ENCODE peak calls at places on chromosomes 13 and 19, in seven cellular contexts. X is IMR-90, W is fibroblast of lung, L is H9, O is psoas muscle, K is cardiac muscle cell, R is Peyer's patch. V is an unnamed sample.

GRCh38 chr13:23579072-23579885 is 9.1 kb downstream of the TNFRSF19 start:
- DNase-seq in W (peak; percentile 79), L (peak; percentile 92), K (peak; percentile 90), X (peak; percentile 87), O (peak; percentile 91), R (peak; percentile 79), V (peak; percentile 96)

GRCh38 chr19:6887326-6887725 is at the start of gene ADGRE1:
- DNase-seq in X (no peak), R (no peak), O (no peak), W (no peak), L (no peak), K (no peak), V (no peak)

GRCh38 chr19:11982526-11982925 is 17.7 kb downstream of the ZNF763 start:
- DNase-seq in K (no peak), O (no peak), R (no peak), X (no peak), W (no peak), L (no peak), V (no peak)

GRCh38 chr13:40653558-40654318 is 12.7 kb downstream of the FOXO1 start:
- DNase-seq in X (no peak), R (no peak), L (no peak), W (peak; percentile 70), K (peak; percentile 71), O (no peak), V (no peak)

GRCh38 chr13:106367361-106367781 is 168.1 kb downstream of the EFNB2 start:
- DNase-seq in R (no peak), W (no peak), O (no peak), K (no peak), L (no peak), X (no peak), V (no peak)

GRCh38 chr19:9996541-9996940 is 13.8 kb downstream of the COL5A3 start:
- DNase-seq in X (peak; percentile 62), O (no peak), W (peak; percentile 47), L (no peak), R (no peak), K (peak; percentile 7), V (no peak)

GRCh38 chr19:30691767-30692516 is 319.8 kb downstream of the ZNF536 start:
- DNase-seq in X (no peak), O (no peak), L (no peak), R (no peak), W (no peak), K (peak; percentile 6), V (no peak)

GRCh38 chr13:85266331-85266730 is 532.9 kb downstream of the SLITRK6 start:
- DNase-seq in X (no peak), L (no peak), W (no peak), R (no peak), K (no peak), O (no peak), V (no peak)

GRCh38 chr19:11096210-11096841 is 7.1 kb downstream of the LDLR start:
- DNase-seq in R (no peak), W (peak; percentile 77), X (peak; percentile 47), O (peak; percentile 48), L (no peak), K (peak; percentile 85), V (no peak)

GRCh38 chr13:28983661-28984060 is 163.5 kb downstream of the MTUS2 start:
- DNase-seq in R (no peak), W (no peak), X (no peak), L (no peak), K (no peak), O (no peak), V (no peak)

GRCh38 chr19:11264452-11265176 is 2.3 kb upstream of the DOCK6 start:
- DNase-seq in O (no peak), X (no peak), R (no peak), W (no peak), K (no peak), L (peak; percentile 84), V (no peak)

GRCh38 chr13:82636119-82636518 is 1246.2 kb downstream of the SLITRK1 start:
- DNase-seq in R (no peak), X (peak; percentile 9), W (peak; percentile 2), L (no peak), O (no peak), K (peak; percentile 28), V (no peak)

GRCh38 chr13:100394005-100394695 is 194.4 kb downstream of the GGACT start:
- DNase-seq in R (no peak), K (peak; percentile 61), L (no peak), W (peak; percentile 89), O (no peak), X (peak; percentile 92), V (no peak)

GRCh38 chr19:14375055-14375581 is 6.1 kb upstream of the ADGRE5 start:
- DNase-seq in R (peak; percentile 91), L (no peak), K (no peak), W (no peak), O (peak; percentile 37), X (no peak), V (no peak)

GRCh38 chr19:46861691-46862503 is 1.1 kb downstream of the ARHGAP35 start:
- DNase-seq in L (no peak), W (no peak), O (no peak), X (no peak), K (no peak), R (no peak), V (no peak)

GRCh38 chr19:8023371-8023770 is 17.9 kb upstream of the ELAVL1 start:
- DNase-seq in L (no peak), R (no peak), X (no peak), O (no peak), K (no peak), W (no peak), V (no peak)

GRCh38 chr13:27919299-27919933 is 384 bp upstream of the PDX1 start:
- DNase-seq in R (no peak), W (no peak), K (no peak), L (no peak), X (no peak), O (no peak), V (no peak)

GRCh38 chr13:64817721-64818120 is 2412.4 kb downstream of the PCDH9 start:
- DNase-seq in X (peak; percentile 36), W (peak; percentile 29), R (no peak), L (no peak), O (no peak), K (peak; percentile 3), V (no peak)

GRCh38 chr13:102892504-102892903 is 46.7 kb downstream of the ERCC5 start:
- DNase-seq in R (no peak), K (no peak), X (no peak), L (no peak), W (no peak), O (no peak), V (no peak)

GRCh38 chr13:99386911-99387788 is 80.0 kb upstream of the GPR183 start:
- DNase-seq in W (no peak), K (peak; percentile 25), L (peak; percentile 80), X (no peak), O (peak; percentile 46), R (peak; percentile 91), V (peak; percentile 24)

GRCh38 chr13:88919970-88920628 is 1248.9 kb downstream of the SLITRK5 start:
- DNase-seq in L (no peak), X (no peak), O (no peak), K (no peak), R (no peak), W (no peak), V (no peak)

GRCh38 chr13:73341748-73342147 is 282.9 kb downstream of the KLF5 start:
- DNase-seq in L (peak; percentile 30), O (no peak), W (peak; percentile 85), K (peak; percentile 25), R (no peak), X (peak; percentile 44), V (no peak)
- TF ChIP-seq CTCF in L (no peak), O (no peak), W (no peak), K (no peak), R (no peak), X (no peak), V (no peak)

GRCh38 chr13:60583196-60583908 is 186.3 kb downstream of the TDRD3 start:
- DNase-seq in R (no peak), X (peak; percentile 16), K (peak; percentile 85), W (peak; percentile 85), O (no peak), L (peak; percentile 77), V (no peak)
- TF ChIP-seq CTCF in R (no peak), X (no peak), K (peak; percentile 46), W (peak; percentile 46), O (no peak), L (peak; percentile 47), V (no peak)

GRCh38 chr13:79018166-79018565 is 359.2 kb upstream of the OBI1 start:
- DNase-seq in W (no peak), O (no peak), K (no peak), R (no peak), L (no peak), X (no peak), V (no peak)
- TF ChIP-seq CTCF in W (no peak), O (no peak), K (no peak), R (no peak), L (no peak), X (no peak), V (no peak)

DNA sequence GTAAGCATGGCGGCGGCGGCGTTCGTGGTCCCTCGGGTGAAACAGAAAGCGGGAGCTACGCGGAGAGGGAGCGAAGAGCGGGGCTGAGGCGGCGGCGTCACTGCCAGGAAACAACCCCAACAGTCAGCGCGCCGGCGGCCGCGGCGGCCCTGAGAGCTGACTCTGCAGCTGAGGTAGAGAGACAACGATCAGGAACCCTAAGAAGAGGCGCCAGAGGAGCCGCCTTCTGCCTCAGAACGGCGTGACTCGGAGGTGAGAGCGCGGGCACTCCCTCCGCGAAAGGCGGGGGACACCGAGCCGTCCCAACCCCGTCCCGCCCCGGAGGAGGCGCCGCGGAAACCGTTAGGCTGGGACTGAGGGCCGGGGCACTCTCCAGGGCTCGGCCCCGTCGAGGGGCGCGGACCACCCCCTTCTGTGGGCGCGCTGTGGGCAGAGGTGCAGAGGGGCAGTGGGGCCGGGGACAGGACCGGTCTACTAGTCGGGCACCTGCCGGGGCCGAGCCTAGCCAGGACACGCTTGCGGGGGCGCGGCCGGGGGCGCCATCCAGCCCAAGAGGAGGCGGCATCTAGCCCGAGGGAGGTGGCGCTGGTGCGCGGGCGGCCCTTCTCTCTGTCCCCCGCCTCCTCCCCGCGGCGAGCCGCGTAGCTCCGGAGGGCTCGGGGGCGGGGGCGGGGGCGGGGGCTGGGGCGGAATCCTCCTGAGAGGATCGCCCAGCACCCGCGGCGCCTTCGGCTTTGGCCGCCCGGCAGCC is 389 bp downstream of the FNDC3A start:
- DNase-seq in L (peak; percentile 81), X (peak; percentile 75), W (peak; percentile 78), R (peak; percentile 80), O (peak; percentile 80), K (peak; percentile 84), V (peak; percentile 69)
- TF ChIP-seq CTCF in L (peak; percentile 18), X (no peak), W (no peak), R (no peak), O (no peak), K (no peak), V (peak; percentile 22)